ENCODE peak calls at places on chromosomes 3 and 15, in ten cellular contexts. One of them, this sample, is unnamed.
A peak's percentile ranks its signal among the peaks of the same experiment; 100 is the strongest.

GRCh38 chr3:187211532-187212274 is 14.4 kb downstream of the RTP1 start:
- DNase-seq in lower lobe of right lung: no peak
- DNase-seq in left lung: no peak
- DNase-seq in natural killer cell: no peak
- DNase-seq in heart right ventricle: no peak
- DNase-seq in GM23338: no peak
- DNase-seq in coronary artery: no peak
- DNase-seq in AG10803: peak; percentile 87
- DNase-seq in osteocyte: no peak
- DNase-seq in nephron progenitor cell: no peak
- DNase-seq in this sample: no peak

GRCh38 chr3:11794927-11795326 is 51.8 kb downstream of the TAMM41 start:
- DNase-seq in GM23338: no peak
- DNase-seq in natural killer cell: no peak
- DNase-seq in lower lobe of right lung: no peak
- DNase-seq in left lung: no peak
- DNase-seq in AG10803: no peak
- DNase-seq in osteocyte: no peak
- DNase-seq in nephron progenitor cell: no peak
- DNase-seq in coronary artery: no peak
- DNase-seq in heart right ventricle: no peak
- DNase-seq in this sample: no peak

GRCh38 chr3:36596411-36596810 is 167.9 kb downstream of the DCLK3 start:
- DNase-seq in lower lobe of right lung: no peak
- DNase-seq in heart right ventricle: no peak
- DNase-seq in GM23338: no peak
- DNase-seq in left lung: no peak
- DNase-seq in coronary artery: no peak
- DNase-seq in AG10803: peak; percentile 25
- DNase-seq in natural killer cell: no peak
- DNase-seq in osteocyte: no peak
- DNase-seq in nephron progenitor cell: no peak
- DNase-seq in this sample: no peak

GRCh38 chr3:106814231-106814630 is 563.0 kb upstream of the CCDC54 start:
- DNase-seq in AG10803: peak; percentile 84
- DNase-seq in nephron progenitor cell: no peak
- DNase-seq in lower lobe of right lung: peak; percentile 28
- DNase-seq in left lung: no peak
- DNase-seq in coronary artery: no peak
- DNase-seq in GM23338: no peak
- DNase-seq in heart right ventricle: peak; percentile 31
- DNase-seq in osteocyte: no peak
- DNase-seq in natural killer cell: no peak
- DNase-seq in this sample: no peak

GRCh38 chr15:91528811-91529210 is 324.7 kb upstream of the SLCO3A1 start:
- DNase-seq in heart right ventricle: no peak
- DNase-seq in natural killer cell: no peak
- DNase-seq in left lung: no peak
- DNase-seq in lower lobe of right lung: no peak
- DNase-seq in osteocyte: no peak
- DNase-seq in nephron progenitor cell: no peak
- DNase-seq in coronary artery: no peak
- DNase-seq in AG10803: no peak
- DNase-seq in GM23338: no peak
- DNase-seq in this sample: no peak

GRCh38 chr15:68337826-68338225 is 60.3 kb downstream of the FEM1B start:
- DNase-seq in GM23338: no peak
- DNase-seq in heart right ventricle: no peak
- DNase-seq in AG10803: no peak
- DNase-seq in natural killer cell: no peak
- DNase-seq in nephron progenitor cell: no peak
- DNase-seq in left lung: no peak
- DNase-seq in lower lobe of right lung: no peak
- DNase-seq in osteocyte: no peak
- DNase-seq in coronary artery: no peak
- DNase-seq in this sample: no peak

GRCh38 chr3:113148307-113148703 is 63.1 kb upstream of the BOC start:
- DNase-seq in nephron progenitor cell: no peak
- DNase-seq in heart right ventricle: no peak
- DNase-seq in GM23338: no peak
- DNase-seq in natural killer cell: no peak
- DNase-seq in lower lobe of right lung: no peak
- DNase-seq in left lung: no peak
- DNase-seq in AG10803: no peak
- DNase-seq in coronary artery: no peak
- DNase-seq in osteocyte: no peak
- DNase-seq in this sample: peak; percentile 55

GRCh38 chr3:53544357-53544756 is 49.9 kb downstream of the CACNA1D start:
- DNase-seq in AG10803: no peak
- DNase-seq in natural killer cell: no peak
- DNase-seq in left lung: no peak
- DNase-seq in GM23338: no peak
- DNase-seq in lower lobe of right lung: no peak
- DNase-seq in coronary artery: no peak
- DNase-seq in osteocyte: no peak
- DNase-seq in nephron progenitor cell: no peak
- DNase-seq in heart right ventricle: no peak
- DNase-seq in this sample: no peak

GRCh38 chr3:125080077-125080476 is 24.3 kb upstream of the HEG1 start:
- DNase-seq in AG10803: no peak
- DNase-seq in osteocyte: peak; percentile 2
- DNase-seq in natural killer cell: no peak
- DNase-seq in coronary artery: no peak
- DNase-seq in lower lobe of right lung: no peak
- DNase-seq in heart right ventricle: no peak
- DNase-seq in GM23338: no peak
- DNase-seq in left lung: no peak
- DNase-seq in nephron progenitor cell: no peak
- DNase-seq in this sample: no peak

GRCh38 chr3:52150357-52150756 is 3.9 kb downstream of the POC1A start:
- DNase-seq in heart right ventricle: no peak
- DNase-seq in GM23338: no peak
- DNase-seq in AG10803: no peak
- DNase-seq in lower lobe of right lung: no peak
- DNase-seq in osteocyte: no peak
- DNase-seq in coronary artery: no peak
- DNase-seq in left lung: no peak
- DNase-seq in nephron progenitor cell: no peak
- DNase-seq in natural killer cell: no peak
- DNase-seq in this sample: no peak

GRCh38 chr3:52153389-52154096 is 680 bp downstream of the POC1A start:
- DNase-seq in osteocyte: no peak
- DNase-seq in left lung: no peak
- DNase-seq in coronary artery: no peak
- DNase-seq in GM23338: peak; percentile 83
- DNase-seq in lower lobe of right lung: peak; percentile 49
- DNase-seq in nephron progenitor cell: peak; percentile 45
- DNase-seq in natural killer cell: no peak
- DNase-seq in heart right ventricle: no peak
- DNase-seq in AG10803: peak; percentile 30
- DNase-seq in this sample: peak; percentile 56

GRCh38 chr3:52155912-52156311 is 1.7 kb upstream of the POC1A start:
- DNase-seq in natural killer cell: no peak
- DNase-seq in nephron progenitor cell: no peak
- DNase-seq in GM23338: no peak
- DNase-seq in coronary artery: no peak
- DNase-seq in AG10803: no peak
- DNase-seq in heart right ventricle: no peak
- DNase-seq in osteocyte: no peak
- DNase-seq in lower lobe of right lung: no peak
- DNase-seq in left lung: no peak
- DNase-seq in this sample: no peak

GRCh38 chr3:52150860-52151259 is 3.4 kb downstream of the POC1A start:
- DNase-seq in lower lobe of right lung: no peak
- DNase-seq in AG10803: no peak
- DNase-seq in left lung: no peak
- DNase-seq in osteocyte: no peak
- DNase-seq in natural killer cell: no peak
- DNase-seq in GM23338: no peak
- DNase-seq in coronary artery: no peak
- DNase-seq in nephron progenitor cell: no peak
- DNase-seq in heart right ventricle: no peak
- DNase-seq in this sample: no peak

DNA sequence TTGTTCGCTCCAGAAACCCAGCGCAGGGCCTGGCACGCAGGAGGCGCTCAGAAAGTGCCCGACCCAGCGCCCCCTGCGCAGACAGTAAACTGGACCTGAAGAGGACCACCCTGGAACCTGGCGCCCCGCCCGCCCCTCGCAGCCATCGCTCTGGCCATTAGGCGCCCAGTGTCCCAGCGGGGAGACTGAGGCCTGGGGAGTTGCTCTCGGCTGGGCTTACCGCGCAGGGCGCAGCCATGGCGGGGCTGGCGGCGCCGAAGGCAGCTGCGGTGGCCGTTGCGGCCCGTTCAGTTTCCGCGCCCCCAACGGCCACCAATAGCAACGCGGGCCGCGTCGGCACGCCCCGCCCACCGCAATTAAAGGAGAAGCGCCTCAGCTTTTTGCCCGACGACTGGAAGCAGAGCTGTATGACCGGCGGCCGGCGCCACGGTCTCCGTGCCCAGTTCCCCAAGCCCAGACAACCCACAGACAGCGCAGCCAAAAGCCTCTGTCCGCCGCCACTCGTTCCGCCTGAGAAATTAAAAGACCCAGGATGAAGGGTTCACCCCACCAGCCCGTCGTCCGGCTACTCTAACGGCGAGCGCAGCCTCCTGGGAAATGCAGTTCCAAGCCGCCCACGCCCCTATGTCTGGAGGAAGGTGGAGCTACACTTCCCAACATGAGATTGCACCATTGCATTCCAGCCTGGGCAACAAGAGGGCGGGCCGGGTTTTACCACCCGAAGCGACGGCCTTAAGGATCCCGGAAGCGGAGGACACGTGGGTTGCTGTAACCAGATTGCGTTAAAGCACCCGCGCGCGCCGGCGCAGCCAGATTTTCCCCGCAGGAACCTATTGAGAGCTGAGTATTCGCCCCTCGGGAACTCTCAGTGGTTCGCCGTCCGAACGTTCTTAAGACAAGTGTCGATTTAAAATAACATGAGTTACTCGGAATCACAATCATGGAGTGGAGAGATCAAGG is at the start of gene POC1A:
- DNase-seq in GM23338: peak; percentile 98
- DNase-seq in natural killer cell: peak; percentile 89
- DNase-seq in coronary artery: peak; percentile 99
- DNase-seq in left lung: peak; percentile 98
- DNase-seq in AG10803: peak; percentile 98
- DNase-seq in nephron progenitor cell: peak; percentile 91
- DNase-seq in osteocyte: peak; percentile 98
- DNase-seq in heart right ventricle: peak; percentile 92
- DNase-seq in lower lobe of right lung: peak; percentile 98
- DNase-seq in this sample: peak; percentile 97
- TF ChIP-seq CTCF in GM23338: no peak
- TF ChIP-seq CTCF in natural killer cell: peak; percentile 27
- TF ChIP-seq CTCF in coronary artery: no peak
- TF ChIP-seq CTCF in left lung: no peak
- TF ChIP-seq CTCF in AG10803: no peak
- TF ChIP-seq CTCF in nephron progenitor cell: no peak
- TF ChIP-seq CTCF in osteocyte: no peak
- TF ChIP-seq CTCF in heart right ventricle: peak; percentile 12
- TF ChIP-seq CTCF in lower lobe of right lung: peak; percentile 26
- TF ChIP-seq CTCF in this sample: no peak

GRCh38 chr15:74045184-74045583 is 37.2 kb downstream of the GOLGA6A start:
- DNase-seq in lower lobe of right lung: no peak
- DNase-seq in GM23338: no peak
- DNase-seq in natural killer cell: no peak
- DNase-seq in heart right ventricle: no peak
- DNase-seq in AG10803: no peak
- DNase-seq in coronary artery: no peak
- DNase-seq in osteocyte: no peak
- DNase-seq in left lung: no peak
- DNase-seq in nephron progenitor cell: no peak
- DNase-seq in this sample: no peak
- TF ChIP-seq CTCF in lower lobe of right lung: no peak
- TF ChIP-seq CTCF in GM23338: no peak
- TF ChIP-seq CTCF in natural killer cell: no peak
- TF ChIP-seq CTCF in heart right ventricle: no peak
- TF ChIP-seq CTCF in AG10803: no peak
- TF ChIP-seq CTCF in coronary artery: no peak
- TF ChIP-seq CTCF in osteocyte: no peak
- TF ChIP-seq CTCF in left lung: no peak
- TF ChIP-seq CTCF in nephron progenitor cell: no peak
- TF ChIP-seq CTCF in this sample: no peak

DNA sequence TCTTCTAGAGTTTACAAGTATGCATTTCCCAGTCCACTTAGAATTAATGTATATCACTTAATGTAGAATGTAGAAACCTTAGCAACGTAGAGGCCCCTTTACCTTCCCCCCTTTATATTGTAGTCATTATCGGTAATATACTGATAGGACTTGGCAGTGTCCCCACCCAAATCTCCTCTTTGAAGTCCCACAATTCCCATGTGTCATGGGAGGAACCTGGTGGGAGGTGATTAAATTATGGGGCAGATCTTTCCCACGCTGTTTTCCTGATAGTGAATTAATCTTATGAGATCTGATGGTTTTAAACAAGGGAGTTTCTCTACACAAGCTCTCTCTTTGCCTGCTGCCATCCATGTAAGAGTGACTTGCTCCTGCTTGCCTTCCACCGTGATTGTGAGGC is 31.0 kb downstream of the ARL8B start:
- DNase-seq in osteocyte: no peak
- DNase-seq in natural killer cell: no peak
- DNase-seq in left lung: no peak
- DNase-seq in AG10803: no peak
- DNase-seq in GM23338: no peak
- DNase-seq in lower lobe of right lung: no peak
- DNase-seq in nephron progenitor cell: no peak
- DNase-seq in heart right ventricle: no peak
- DNase-seq in coronary artery: no peak
- DNase-seq in this sample: no peak
- TF ChIP-seq CTCF in osteocyte: no peak
- TF ChIP-seq CTCF in natural killer cell: no peak
- TF ChIP-seq CTCF in left lung: no peak
- TF ChIP-seq CTCF in AG10803: no peak
- TF ChIP-seq CTCF in GM23338: no peak
- TF ChIP-seq CTCF in lower lobe of right lung: no peak
- TF ChIP-seq CTCF in nephron progenitor cell: no peak
- TF ChIP-seq CTCF in heart right ventricle: no peak
- TF ChIP-seq CTCF in coronary artery: no peak
- TF ChIP-seq CTCF in this sample: no peak

DNA sequence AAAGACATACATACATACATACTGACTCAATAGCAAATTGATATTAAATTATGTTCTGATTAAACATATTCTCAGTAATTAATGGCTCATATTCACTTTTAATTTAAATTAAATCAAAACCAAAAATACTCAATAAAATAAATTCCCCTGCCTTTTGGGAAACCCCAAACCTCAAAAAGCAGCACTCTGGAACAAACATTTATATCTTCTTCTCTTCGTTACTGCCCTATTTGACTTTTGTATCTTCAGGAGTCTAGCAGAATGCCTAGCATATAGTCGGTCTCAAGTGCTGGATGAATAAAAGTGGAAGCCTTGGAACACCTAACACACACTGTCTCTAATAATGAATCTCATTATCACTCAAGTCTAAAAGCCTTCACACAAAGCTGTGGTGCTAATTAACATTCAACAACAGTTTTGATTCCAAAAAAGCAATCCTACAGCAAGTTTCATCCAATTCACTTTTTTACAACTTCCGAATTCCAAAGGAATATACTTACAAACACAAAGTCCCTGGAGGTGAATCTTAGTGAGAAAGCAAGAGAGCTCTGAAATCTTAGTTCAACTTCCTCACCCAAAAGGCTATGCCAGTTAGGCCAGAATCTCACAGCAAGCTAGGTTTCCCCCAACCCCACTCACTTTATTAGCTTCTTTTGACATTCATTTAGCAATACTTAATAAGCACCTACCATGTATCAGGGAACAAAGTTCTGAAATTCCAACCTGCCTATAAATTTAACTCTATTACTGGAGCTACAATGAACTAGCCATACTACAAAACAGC is 35.0 kb downstream of the GSK3B start:
- DNase-seq in natural killer cell: no peak
- DNase-seq in coronary artery: no peak
- DNase-seq in osteocyte: no peak
- DNase-seq in heart right ventricle: no peak
- DNase-seq in lower lobe of right lung: no peak
- DNase-seq in GM23338: no peak
- DNase-seq in left lung: no peak
- DNase-seq in AG10803: no peak
- DNase-seq in nephron progenitor cell: no peak
- DNase-seq in this sample: no peak
- TF ChIP-seq CTCF in natural killer cell: no peak
- TF ChIP-seq CTCF in coronary artery: no peak
- TF ChIP-seq CTCF in osteocyte: no peak
- TF ChIP-seq CTCF in heart right ventricle: no peak
- TF ChIP-seq CTCF in lower lobe of right lung: no peak
- TF ChIP-seq CTCF in GM23338: no peak
- TF ChIP-seq CTCF in left lung: no peak
- TF ChIP-seq CTCF in AG10803: no peak
- TF ChIP-seq CTCF in nephron progenitor cell: no peak
- TF ChIP-seq CTCF in this sample: no peak